ENCODE peak calls at places on chromosomes 4 and X, in five cellular contexts. A is uterus, N is prostate gland, T is fibroblast of lung, M is HL-60. K is an unnamed sample.

GRCh38 chrX:86830685-86831084 is 682.4 kb downstream of the DACH2 start:
- DNase-seq in A (no peak), N (no peak), T (no peak), M (no peak), K (no peak)

GRCh38 chrX:74178536-74178935 is 125.4 kb upstream of the ZCCHC13 start:
- DNase-seq in A (no peak), N (no peak), T (no peak), M (no peak), K (no peak)

GRCh38 chr4:141575884-141576283 is 60.5 kb upstream of the IL15 start:
- DNase-seq in A (no peak), N (no peak), T (peak; percentile 32), M (no peak), K (no peak)

GRCh38 chr4:184649026-184649970 is at the start of the genes CASP3 and PRIMPOL:
- DNase-seq in A (peak; percentile 96), N (peak; percentile 96), T (peak; percentile 92), M (peak; percentile 96), K (peak; percentile 78)

GRCh38 chr4:183905081-183905592 is at the start of gene STOX2:
- DNase-seq in A (peak; percentile 42), N (peak; percentile 73), T (peak; percentile 57), M (peak; percentile 58), K (no peak)

GRCh38 chrX:15988661-15989603 is 134.3 kb upstream of the AP1S2 start:
- DNase-seq in A (peak; percentile 14), N (no peak), T (peak; percentile 64), M (no peak), K (peak; percentile 13)

GRCh38 chrX:51332188-51332942 is at the start of gene NUDT10:
- DNase-seq in A (peak; percentile 65), N (peak; percentile 58), T (peak; percentile 33), M (no peak), K (no peak)

GRCh38 chr4:17647927-17648326 is 33.5 kb downstream of the MED28 start:
- DNase-seq in A (no peak), N (no peak), T (no peak), M (no peak), K (no peak)

GRCh38 chr4:18020671-18021469 is 685 bp downstream of the LCORL start:
- DNase-seq in A (peak; percentile 63), N (peak; percentile 36), T (peak; percentile 87), M (peak; percentile 66), K (peak; percentile 50)

GRCh38 chr4:7806080-7806630 is 133.5 kb downstream of the AFAP1 start:
- DNase-seq in A (peak; percentile 86), N (peak; percentile 27), T (peak; percentile 93), M (no peak), K (no peak)

GRCh38 chr4:94758700-94759399 is 1.1 kb downstream of the BMPR1B start:
- DNase-seq in A (no peak), N (peak; percentile 11), T (peak; percentile 7), M (no peak), K (no peak)

GRCh38 chr4:146450524-146450923 is 71.2 kb downstream of the SLC10A7 start:
- DNase-seq in A (no peak), N (no peak), T (peak; percentile 30), M (no peak), K (no peak)

GRCh38 chr4:85955614-85956295 is 404.1 kb downstream of the MAPK10 start:
- DNase-seq in A (no peak), N (no peak), T (no peak), M (no peak), K (no peak)

GRCh38 chr4:98645527-98645926 is 12.9 kb downstream of the TSPAN5 start:
- DNase-seq in A (no peak), N (no peak), T (no peak), M (no peak), K (no peak)

GRCh38 chr4:89055157-89056080 is 1.6 kb downstream of the FAM13A start:
- DNase-seq in A (no peak), N (no peak), T (peak; percentile 8), M (no peak), K (no peak)

GRCh38 chrX:115584715-115585114 is 23.7 kb downstream of the PLS3 start:
- DNase-seq in A (no peak), N (no peak), T (peak; percentile 51), M (no peak), K (no peak)

GRCh38 chrX:135295238-135295943 is 13.9 kb upstream of the ETDC start:
- DNase-seq in A (no peak), N (no peak), T (peak; percentile 53), M (no peak), K (peak; percentile 3)

GRCh38 chrX:110415440-110416167 is 57.0 kb downstream of the RTL9 start:
- DNase-seq in A (no peak), N (no peak), T (peak; percentile 56), M (no peak), K (no peak)

GRCh38 chr4:182193261-182193660 is 49.9 kb upstream of the TENM3 start:
- DNase-seq in A (no peak), N (no peak), T (no peak), M (no peak), K (no peak)

GRCh38 chrX:19557816-19558215 is 42.5 kb upstream of the MAP3K15 start:
- DNase-seq in A (no peak), N (no peak), T (no peak), M (no peak), K (no peak)

GRCh38 chr4:142719854-142720541 is 126.1 kb downstream of the INPP4B start:
- DNase-seq in A (no peak), N (no peak), T (peak; percentile 48), M (no peak), K (no peak)

GRCh38 chr4:36835246-36835645 is 409.3 kb upstream of the NWD2 start:
- DNase-seq in A (no peak), N (no peak), T (no peak), M (no peak), K (no peak)

GRCh38 chr4:82594466-82594865 is 32.7 kb upstream of the TMEM150C start:
- DNase-seq in A (no peak), N (no peak), T (no peak), M (no peak), K (no peak)

GRCh38 chr4:3334316-3334715 is 41.5 kb downstream of the RGS12 start:
- DNase-seq in A (no peak), N (no peak), T (no peak), M (no peak), K (no peak)

GRCh38 chr4:2269206-2269531 is 7.3 kb upstream of the MXD4 start:
- DNase-seq in A (no peak), N (no peak), T (no peak), M (no peak), K (no peak)

GRCh38 chrX:149643496-149643895 is 11.9 kb upstream of the TMEM185A start:
- DNase-seq in A (no peak), N (no peak), T (no peak), M (no peak), K (no peak)

GRCh38 chr4:5572114-5572513 is 136.2 kb downstream of the EVC2 start:
- DNase-seq in A (no peak), N (peak; percentile 12), T (no peak), M (no peak), K (no peak)

GRCh38 chrX:526295-527224 is 104.0 kb upstream of the SHOX start:
- DNase-seq in A (no peak), N (no peak), T (no peak), M (no peak), K (no peak)

GRCh38 chr4:187451776-187452175 is 543.8 kb upstream of the ZFP42 start:
- DNase-seq in A (no peak), N (no peak), T (no peak), M (no peak), K (no peak)
- TF ChIP-seq CTCF in A (no peak), N (no peak), T (no peak), M (no peak), K (no peak)

DNA sequence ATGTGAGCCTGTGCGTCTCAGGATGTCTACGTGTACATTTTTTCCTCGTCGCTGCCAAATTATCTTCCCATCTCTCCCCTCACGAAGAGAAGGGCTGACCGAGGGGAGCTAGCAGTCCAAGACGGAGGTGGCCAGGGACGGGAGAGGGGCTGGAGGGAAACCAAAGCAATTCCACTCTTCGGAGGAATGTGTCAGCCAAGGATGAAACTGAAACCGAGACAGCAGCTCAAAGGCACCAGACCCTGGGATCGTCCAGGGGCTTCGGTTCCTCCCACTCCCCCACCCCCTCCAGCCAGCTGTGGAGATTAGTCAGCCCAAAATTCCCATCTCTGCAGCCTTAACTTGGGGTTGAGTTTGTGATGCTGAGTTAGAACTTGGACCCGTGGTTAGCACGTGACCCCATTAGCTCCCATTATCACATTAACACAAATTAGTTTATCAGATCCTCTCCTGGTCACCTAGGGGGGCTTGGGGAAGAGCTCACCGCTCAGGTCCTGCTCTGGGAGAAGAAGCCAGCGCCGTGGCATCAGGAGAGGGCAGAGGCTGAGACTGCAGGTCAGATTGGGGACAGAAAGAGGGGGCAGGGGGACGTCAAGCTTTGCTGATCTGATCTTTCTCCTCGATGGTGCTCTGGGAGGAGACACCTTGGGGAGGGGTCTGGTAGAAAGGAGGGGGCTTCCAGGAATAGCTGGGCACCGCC is 8.8 kb upstream of the ELF4 start:
- DNase-seq in A (no peak), N (no peak), T (peak; percentile 58), M (no peak), K (peak; percentile 21)
- H3K27ac ChIP-seq in A (peak overlapping the region; percentile 87), N (no peak overlapping the region), T (peak overlapping the region; percentile 50), M (no peak overlapping the region), K (peak overlapping the region; percentile 89)

GRCh38 chrX:72002886-72003285 is 92.2 kb downstream of the NHSL2 start:
- DNase-seq in A (no peak), N (no peak), T (no peak), M (no peak), K (no peak)
- TF ChIP-seq CTCF in A (no peak), N (no peak), T (no peak), M (no peak), K (no peak)

GRCh38 chr4:113292371-113293042 is 243.1 kb downstream of the ANK2 start:
- DNase-seq in A (peak; percentile 34), N (no peak), T (peak; percentile 85), M (no peak), K (peak; percentile 57)
- H3K27ac ChIP-seq in A (peak overlapping the region; percentile 78), N (peak overlapping the region; percentile 8), T (peak overlapping the region; percentile 83), M (no peak overlapping the region), K (peak overlapping the region; percentile 66)

GRCh38 chrX:108537005-108537404 is 97.4 kb downstream of the COL4A5 start:
- DNase-seq in A (no peak), N (peak; percentile 7), T (peak; percentile 54), M (peak; percentile 2), K (no peak)
- TF ChIP-seq CTCF in A (peak; percentile 46), N (peak; percentile 72), T (peak; percentile 57), M (peak; percentile 8), K (peak; percentile 61)

DNA sequence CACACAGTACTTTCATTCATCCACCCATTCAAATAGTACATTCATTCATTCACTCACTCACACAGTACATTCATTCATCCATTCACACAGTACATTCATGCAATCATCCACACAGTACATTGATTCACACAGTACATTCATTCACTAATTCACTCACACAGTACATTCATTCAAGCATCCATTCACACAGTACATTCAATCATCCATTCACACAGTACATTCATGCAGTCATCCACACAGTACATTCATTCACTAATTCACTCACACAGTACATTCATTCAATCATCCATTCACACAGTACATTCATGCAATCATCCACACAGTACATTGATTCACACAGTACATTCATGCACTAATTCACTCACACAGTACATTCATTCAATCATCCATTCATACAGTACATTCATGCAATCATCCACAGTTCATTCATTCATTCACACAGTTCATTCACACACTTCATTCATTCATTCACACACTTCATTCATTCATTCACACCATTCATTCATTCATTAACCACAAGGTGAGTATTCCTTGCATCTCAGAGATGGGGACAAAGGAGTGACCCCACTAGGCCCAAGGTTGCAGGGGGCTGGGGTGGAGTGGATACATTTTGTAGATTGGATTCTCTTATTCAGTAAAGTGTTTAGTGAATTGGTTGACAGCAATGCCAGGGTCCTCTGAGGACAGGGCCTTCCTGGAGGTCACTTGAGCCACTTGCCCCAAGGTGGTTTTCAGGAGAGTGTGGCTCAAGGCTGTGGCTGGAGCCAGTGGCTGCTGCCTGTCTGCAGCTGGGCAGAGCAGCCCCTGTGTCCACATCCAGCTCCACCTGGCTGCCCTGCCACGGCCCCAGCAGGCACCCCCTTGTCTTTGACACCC is 4.3 kb upstream of the SPON2 start:
- DNase-seq in A (no peak), N (no peak), T (no peak), M (no peak), K (no peak)
- H3K27ac ChIP-seq in A (peak overlapping the region; percentile 94), N (no peak overlapping the region), T (no peak overlapping the region), M (no peak overlapping the region), K (no peak overlapping the region)